ENCODE peak calls at places on chromosome 17, in five cellular contexts. V, T, Y, J and B are unnamed samples.

GRCh38 chr17:17254026-17254425 is 17.1 kb upstream of the FLCN start:
- DNase-seq in T (no peak), Y (no peak), J (no peak), V (no peak), B (no peak)

GRCh38 chr17:40568074-40568836 is 3.0 kb upstream of the CCR7 start:
- DNase-seq in J (no peak), Y (no peak), V (no peak), T (no peak), B (no peak)

GRCh38 chr17:79057727-79058400 is 16.8 kb upstream of the ENGASE start:
- DNase-seq in T (no peak), J (no peak), Y (no peak), V (no peak), B (no peak)

GRCh38 chr17:7218166-7218565 is 1.5 kb downstream of the DLG4 start:
- DNase-seq in V (no peak), J (no peak), Y (no peak), T (no peak), B (no peak)

GRCh38 chr17:64326420-64327054 is 63.5 kb upstream of the TEX2 start:
- DNase-seq in Y (no peak), J (no peak), T (no peak), V (peak; percentile 43), B (peak; percentile 66)

GRCh38 chr17:74177018-74177450 is 26.4 kb upstream of the RPL38 start:
- DNase-seq in J (no peak), Y (no peak), V (no peak), T (no peak), B (no peak)

GRCh38 chr17:77596491-77597420 is 361.7 kb upstream of the TNRC6C start:
- DNase-seq in T (no peak), Y (no peak), J (no peak), V (no peak), B (no peak)

GRCh38 chr17:49464049-49464448 is 31.0 kb upstream of the NGFR start:
- DNase-seq in V (no peak), J (no peak), Y (no peak), T (no peak), B (no peak)

GRCh38 chr17:17191346-17191792 is 14.8 kb downstream of the PLD6 start:
- DNase-seq in V (no peak), T (peak; percentile 42), Y (no peak), J (no peak), B (no peak)

GRCh38 chr17:683499-684254 is 31.0 kb downstream of the VPS53 start:
- DNase-seq in V (no peak), T (no peak), Y (no peak), J (no peak), B (no peak)

GRCh38 chr17:76240461-76241204 is at the start of gene RNF157:
- DNase-seq in T (no peak), Y (peak; percentile 66), J (peak; percentile 33), V (peak; percentile 68), B (no peak)

GRCh38 chr17:2068101-2068518 is 13.2 kb downstream of the HIC1 start:
- DNase-seq in V (no peak), J (no peak), T (no peak), Y (no peak), B (no peak)

GRCh38 chr17:47066095-47066494 is 87.0 kb upstream of the RPRML start:
- DNase-seq in T (no peak), J (no peak), V (no peak), Y (no peak), B (no peak)

GRCh38 chr17:34537445-34537844 is 41.9 kb upstream of the TMEM132E start:
- DNase-seq in V (no peak), J (no peak), Y (no peak), T (no peak), B (no peak)

GRCh38 chr17:64736804-64737492 is 74.8 kb upstream of the SMURF2 start:
- DNase-seq in T (no peak), Y (peak; percentile 45), V (no peak), J (no peak), B (peak; percentile 82)

GRCh38 chr17:47705536-47706481 is 11.8 kb downstream of the TBKBP1 start:
- DNase-seq in J (no peak), V (no peak), T (no peak), Y (no peak), B (no peak)

GRCh38 chr17:34386925-34387550 is 24.0 kb upstream of the CCL1 start:
- DNase-seq in T (no peak), V (peak; percentile 23), J (no peak), Y (no peak), B (no peak)

GRCh38 chr17:29663155-29663554 is 40.4 kb upstream of the CORO6 start:
- DNase-seq in J (no peak), V (no peak), T (no peak), Y (no peak), B (no peak)

GRCh38 chr17:44529864-44530263 is 26.7 kb upstream of the GPATCH8 start:
- DNase-seq in Y (no peak), V (no peak), J (no peak), T (no peak), B (no peak)

GRCh38 chr17:49913226-49914095 is 55.5 kb upstream of the DLX4 start:
- DNase-seq in Y (peak; percentile 41), V (no peak), J (no peak), T (peak; percentile 20), B (no peak)

GRCh38 chr17:40314557-40314953 is 5.6 kb downstream of the RARA start:
- DNase-seq in T (peak; percentile 80), Y (peak; percentile 98), J (peak; percentile 95), V (no peak), B (no peak)

GRCh38 chr17:49996495-49997255 is 1.7 kb upstream of the DLX3 start:
- DNase-seq in T (no peak), Y (peak; percentile 48), J (peak; percentile 44), V (no peak), B (peak; percentile 56)